ENCODE peak calls at places on chromosomes 6 and 20, in eight cellular contexts. L is CD8-positive, alpha-beta T cell; M is CD4-positive, alpha-beta T cell; V is brain microvascular endothelial cell; F is epithelial cell of prostate; K is K562; O is tibial artery; G is PC-9. H is an unnamed sample.

GRCh38 chr6:135192256-135193174 is 11.4 kb downstream of the MYB start:
- DNase-seq in O (no peak), K (peak), V (no peak), M (no peak), L (no peak), F (no peak), G (no peak), H (no peak)

GRCh38 chr20:37901667-37902503 is 1.0 kb upstream of the VSTM2L start:
- DNase-seq in O (no peak), V (peak), F (peak), K (peak), M (no peak), G (no peak), L (no peak), H (no peak)

GRCh38 chr6:127923135-127923534 is 22.3 kb upstream of the THEMIS start:
- DNase-seq in K (no peak), M (no peak), O (no peak), V (no peak), G (no peak), L (no peak), F (no peak), H (no peak)

GRCh38 chr6:20212392-20213111 is at the start of gene MBOAT1:
- DNase-seq in M (peak), G (peak), O (peak), K (peak), V (peak), F (no peak), L (peak), H (peak)

GRCh38 chr6:157269261-157269794 is 54.0 kb downstream of the TMEM242 start:
- DNase-seq in L (no peak), M (no peak), G (no peak), K (no peak), O (peak), V (peak), F (no peak), H (peak)

GRCh38 chr20:62766716-62767115 is 29.6 kb upstream of the MRGBP start:
- DNase-seq in L (no peak), G (peak), V (no peak), F (no peak), O (no peak), K (no peak), M (no peak), H (no peak)

GRCh38 chr6:51184046-51184445 is 365.4 kb downstream of the TFAP2B start:
- DNase-seq in M (no peak), K (no peak), O (no peak), F (no peak), L (no peak), G (no peak), V (no peak), H (no peak)

GRCh38 chr6:14796974-14797762 is 448.7 kb upstream of the JARID2 start:
- DNase-seq in L (no peak), V (no peak), K (no peak), G (no peak), M (no peak), O (no peak), F (no peak), H (no peak)

GRCh38 chr6:35230950-35231349 is 17.2 kb downstream of the SCUBE3 start:
- DNase-seq in V (no peak), K (no peak), G (no peak), L (no peak), M (no peak), F (no peak), O (peak), H (no peak)

GRCh38 chr20:11301699-11302098 is 616.0 kb upstream of the BTBD3 start:
- DNase-seq in M (no peak), O (no peak), G (no peak), L (no peak), K (no peak), V (no peak), F (no peak), H (no peak)

GRCh38 chr20:63136296-63136695 is 79.6 kb downstream of the YTHDF1 start:
- DNase-seq in O (no peak), M (no peak), F (no peak), L (no peak), V (no peak), G (no peak), K (no peak), H (no peak)

GRCh38 chr6:75363304-75363703 is 78.7 kb upstream of the TMEM30A start:
- DNase-seq in G (no peak), F (no peak), M (no peak), L (no peak), K (no peak), V (no peak), O (no peak), H (no peak)

GRCh38 chr6:168541307-168541706 is 100.3 kb downstream of the SMOC2 start:
- DNase-seq in F (no peak), G (no peak), L (no peak), M (no peak), O (no peak), K (no peak), V (no peak), H (peak)

GRCh38 chr20:19823971-19824370 is 65.9 kb downstream of the RIN2 start:
- DNase-seq in K (no peak), G (no peak), L (no peak), F (no peak), O (no peak), V (no peak), M (no peak), H (no peak)

GRCh38 chr6:134020543-134020942 is 31.9 kb downstream of the SLC2A12 start:
- DNase-seq in M (no peak), G (no peak), V (no peak), L (no peak), O (no peak), F (no peak), K (no peak), H (no peak)
- H3K27ac ChIP-seq in M (no peak), G (no peak), V (no peak), L (no peak), O (peak), F (no peak), K (no peak), H (peak)

GRCh38 chr6:44029489-44030185 is 97.6 kb downstream of the MRPL14 start:
- DNase-seq in O (no peak), V (no peak), L (no peak), M (no peak), G (no peak), F (no peak), K (no peak), H (no peak)
- H3K27ac ChIP-seq in O (no peak), V (no peak), L (no peak), M (no peak), G (no peak), F (no peak), K (no peak), H (no peak)

DNA sequence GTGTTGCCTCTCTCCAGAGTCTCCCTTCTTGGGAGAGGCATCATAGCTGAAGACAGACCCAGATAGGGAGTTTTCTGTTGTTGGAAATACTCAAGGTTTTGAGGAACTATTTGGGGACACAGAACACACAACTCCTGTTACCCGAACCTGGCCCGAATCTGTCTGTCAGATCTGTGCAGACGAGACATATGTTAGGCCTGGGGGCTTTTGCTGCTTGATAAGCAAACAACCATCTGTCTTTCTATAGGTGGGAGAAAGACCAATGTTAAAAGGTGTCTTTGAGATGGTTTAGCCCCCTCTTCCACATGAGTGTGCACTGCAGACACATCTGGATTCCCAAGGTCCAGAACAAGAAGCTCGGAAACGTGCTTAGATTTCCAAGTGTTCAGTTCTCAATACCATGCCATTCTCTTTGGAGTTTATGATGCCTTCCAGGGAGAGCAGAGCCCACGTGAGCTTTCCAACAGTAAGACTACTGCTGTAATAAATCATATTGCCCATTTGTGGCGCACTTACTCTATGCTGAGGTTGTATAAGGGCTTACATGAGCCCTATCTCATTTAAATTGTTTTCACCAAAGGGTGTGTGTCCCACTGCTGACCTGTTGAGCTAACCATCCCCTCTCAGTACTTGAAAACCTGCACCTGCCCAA is 3.8 kb upstream of the STX16 start:
- DNase-seq in F (no peak), O (peak), V (no peak), G (no peak), K (peak), M (no peak), L (no peak), H (no peak)
- H3K27ac ChIP-seq in F (no peak), O (peak), V (no peak), G (no peak), K (no peak), M (no peak), L (no peak), H (peak)

GRCh38 chr20:24996449-24997195 is 4.1 kb upstream of the APMAP start:
- DNase-seq in V (no peak), G (no peak), F (no peak), O (no peak), K (no peak), M (no peak), L (no peak), H (peak)
- H3K27ac ChIP-seq in V (no peak), G (no peak), F (no peak), O (no peak), K (no peak), M (no peak), L (no peak), H (no peak)

DNA sequence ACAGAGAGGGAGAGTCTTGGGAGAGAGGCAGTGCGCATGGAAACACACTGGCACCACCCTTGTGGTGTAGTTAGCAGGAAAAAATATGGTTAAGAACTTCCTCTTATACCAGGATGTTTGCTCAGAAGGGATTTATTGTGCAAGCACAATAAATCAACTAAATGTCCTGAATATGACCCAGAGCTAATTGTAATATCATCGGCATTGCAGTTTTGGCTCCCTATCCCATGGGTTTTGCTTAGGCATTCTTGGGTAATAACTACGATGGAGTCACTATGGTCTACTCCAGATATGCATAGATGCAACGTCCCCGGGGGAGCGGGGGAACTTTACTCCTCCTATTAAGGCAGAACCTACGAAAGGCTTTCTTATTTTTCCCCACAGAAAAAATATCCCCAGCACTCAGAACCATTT is 751.6 kb downstream of the EYS start:
- DNase-seq in O (no peak), V (no peak), M (no peak), L (no peak), F (no peak), K (no peak), G (no peak), H (no peak)
- H3K27ac ChIP-seq in O (no peak), V (no peak), M (no peak), L (no peak), F (no peak), K (no peak), G (no peak), H (no peak)

GRCh38 chr20:31570021-31570463 is 35.0 kb upstream of the ID1 start:
- DNase-seq in L (no peak), O (no peak), M (no peak), K (no peak), F (no peak), V (no peak), G (no peak), H (no peak)
- H3K27ac ChIP-seq in L (no peak), O (peak), M (no peak), K (peak), F (peak), V (no peak), G (peak), H (peak)

DNA sequence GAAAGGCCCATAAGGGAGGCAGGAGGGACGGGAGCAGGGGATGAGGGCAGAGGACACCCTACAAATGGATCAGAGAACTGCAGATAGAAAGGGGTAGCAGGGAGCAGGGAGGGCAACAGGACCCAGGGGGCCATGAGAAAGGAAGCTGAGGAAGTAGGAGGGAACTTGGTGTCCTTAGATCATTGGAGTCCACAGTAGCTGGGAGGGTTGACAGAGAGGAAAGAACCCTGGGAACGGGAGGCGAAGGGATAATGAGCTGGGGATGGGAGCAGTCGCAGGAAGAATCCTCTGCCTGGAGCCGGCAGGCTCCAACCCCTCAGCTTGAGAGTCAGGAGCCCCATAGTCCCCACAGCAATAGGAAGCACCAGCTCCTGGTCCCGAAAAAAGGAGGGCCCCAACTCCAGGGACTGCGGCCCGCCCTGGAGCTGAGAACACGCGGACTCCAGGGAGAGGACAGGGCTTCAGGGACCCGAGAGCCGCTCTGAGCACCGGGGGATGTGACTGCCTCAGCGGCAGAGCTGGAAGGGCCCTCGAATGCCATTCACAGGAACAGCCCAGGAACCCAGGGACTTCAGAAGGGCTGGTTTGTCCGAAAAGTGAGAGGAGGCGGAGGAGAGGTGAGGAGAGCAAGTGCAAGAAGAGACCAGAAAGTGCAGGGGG is 32.7 kb downstream of the HLA-A start:
- DNase-seq in L (no peak), F (no peak), M (no peak), K (no peak), O (no peak), G (no peak), V (no peak), H (no peak)
- H3K27ac ChIP-seq in L (no peak), F (no peak), M (no peak), K (no peak), O (peak), G (no peak), V (no peak), H (no peak)